ENCODE peak calls at places on chromosomes 16 and 17, in ten cellular contexts. D is NCI-H1105; R is uterus; B is BJ; I is stimulated activated CD8-positive, alpha-beta memory T cell treated with anti-CD3 and anti-CD28 coated beads, Interleukin-7, amount 100 ng/mL, for 1 hour; M is left colon; V is pancreas; K is stimulated activated effector memory CD8-positive, alpha-beta T cell treated with anti-CD3 and anti-CD28 coated beads, Interleukin-12 subunit alpha, Interleukin-12 subunit beta, amount 100 ng/mL, for 72 hours; U is CD4-positive, CD25-positive, alpha-beta regulatory T cell; Z is activated T-cell treated with anti-CD3 and anti-CD28 coated beads for 1 hour. C is an unnamed sample.

GRCh38 chr16:27840311-27841060 is 223.0 kb downstream of the GSG1L start:
- DNase-seq in B (no peak), Z (no peak), M (peak; percentile 9), K (no peak), I (no peak), D (no peak), U (no peak), R (no peak), V (no peak), C (no peak)

GRCh38 chr16:56898847-56899246 is 33.1 kb upstream of the HERPUD1 start:
- DNase-seq in B (no peak), R (no peak), M (no peak), I (no peak), U (no peak), Z (no peak), K (no peak), D (no peak), V (no peak), C (no peak)

GRCh38 chr17:57384219-57384618 is 127.9 kb downstream of the MSI2 start:
- DNase-seq in M (no peak), B (no peak), Z (no peak), R (no peak), K (no peak), V (no peak), I (no peak), U (no peak), D (no peak), C (no peak)

GRCh38 chr16:72560617-72561016 is 388.7 kb upstream of the PMFBP1 start:
- DNase-seq in Z (no peak), M (no peak), U (no peak), K (no peak), I (no peak), B (no peak), D (peak; percentile 18), R (no peak), V (no peak), C (no peak)

GRCh38 chr17:1730345-1731193 is 6.1 kb downstream of the WDR81 start:
- DNase-seq in U (no peak), D (no peak), B (peak; percentile 28), V (peak; percentile 60), I (no peak), R (peak; percentile 95), Z (no peak), K (no peak), M (peak; percentile 70), C (no peak)

GRCh38 chr17:64269687-64270649 is 6.9 kb upstream of the TEX2 start:
- DNase-seq in K (no peak), D (no peak), Z (no peak), V (no peak), M (no peak), U (no peak), I (no peak), B (no peak), R (no peak), C (no peak)

GRCh38 chr17:59427425-59427921 is 96.0 kb downstream of the YPEL2 start:
- DNase-seq in M (no peak), I (no peak), U (no peak), K (peak; percentile 68), D (no peak), B (no peak), V (no peak), Z (no peak), R (no peak), C (peak; percentile 63)

GRCh38 chr16:75244225-75244792 is 7.1 kb downstream of the BCAR1 start:
- DNase-seq in V (peak; percentile 72), Z (no peak), B (no peak), M (peak; percentile 65), D (no peak), R (peak; percentile 66), I (no peak), K (no peak), U (no peak), C (no peak)

GRCh38 chr17:77772461-77772897 is 186.0 kb upstream of the TNRC6C start:
- DNase-seq in R (peak; percentile 30), D (no peak), M (peak; percentile 33), K (peak; percentile 80), V (peak; percentile 46), U (peak; percentile 35), I (peak; percentile 42), Z (peak; percentile 48), B (no peak), C (no peak)

GRCh38 chr16:79980650-79981521 is 380.3 kb upstream of the MAF start:
- DNase-seq in B (no peak), V (no peak), R (no peak), M (no peak), K (no peak), I (no peak), Z (no peak), D (no peak), U (no peak), C (no peak)

GRCh38 chr17:31738067-31738466 is 121.0 kb downstream of the COPRS start:
- DNase-seq in I (no peak), R (no peak), U (no peak), V (no peak), D (no peak), K (no peak), B (no peak), M (no peak), Z (no peak), C (no peak)

GRCh38 chr17:921161-921560 is 58.4 kb downstream of the NXN start:
- DNase-seq in I (no peak), R (peak; percentile 66), Z (no peak), B (no peak), K (no peak), D (no peak), M (no peak), U (no peak), V (no peak), C (no peak)

GRCh38 chr17:30600830-30601494 is 123.8 kb downstream of the GOSR1 start:
- DNase-seq in V (peak; percentile 24), R (no peak), B (no peak), M (peak; percentile 29), U (no peak), I (no peak), Z (peak; percentile 11), K (no peak), D (peak; percentile 39), C (no peak)

GRCh38 chr17:52606098-52606497 is 447.6 kb upstream of the CA10 start:
- DNase-seq in R (no peak), D (no peak), I (no peak), K (no peak), V (no peak), Z (no peak), M (no peak), U (no peak), B (no peak), C (no peak)

GRCh38 chr16:9012848-9013507 is 49.3 kb upstream of the USP7 start:
- DNase-seq in K (no peak), R (no peak), D (no peak), B (no peak), M (no peak), U (no peak), V (no peak), Z (no peak), I (no peak), C (no peak)

GRCh38 chr16:58038219-58038641 is 12.7 kb downstream of the MMP15 start:
- DNase-seq in Z (no peak), K (no peak), M (no peak), R (no peak), D (no peak), B (no peak), V (peak; percentile 11), I (no peak), U (no peak), C (no peak)

GRCh38 chr17:54870671-54871175 is 29.9 kb upstream of the TOM1L1 start:
- DNase-seq in M (no peak), K (no peak), V (no peak), R (no peak), B (no peak), I (no peak), U (no peak), D (no peak), Z (no peak), C (no peak)